ENCODE peak calls at places on chromosomes 4 and X, in four cellular contexts. U, O, P and F are unnamed samples.

GRCh38 chr4:6562931-6563901 is 11.8 kb upstream of the MAN2B2 start:
- DNase-seq in P (peak), U (no peak), O (peak), F (peak)

GRCh38 chr4:99655315-99656081 is 2.1 kb downstream of the C4orf54 start:
- DNase-seq in U (no peak), P (no peak), O (no peak), F (no peak)

GRCh38 chr4:4853371-4853823 is 6.1 kb upstream of the MSX1 start:
- DNase-seq in U (no peak), O (peak), P (no peak), F (no peak)

GRCh38 chrX:2690856-2691542 is at the start of gene CD99:
- DNase-seq in O (peak), U (peak), P (peak), F (peak)

GRCh38 chr4:71133491-71133890 is 140.0 kb downstream of the DCK start:
- DNase-seq in U (no peak), O (no peak), P (no peak), F (no peak)

GRCh38 chrX:12370444-12371089 is 232.3 kb downstream of the FRMPD4 start:
- DNase-seq in O (no peak), U (no peak), P (no peak), F (no peak)

GRCh38 chr4:140732780-140733179 is 23.4 kb downstream of the TBC1D9 start:
- DNase-seq in P (no peak), O (no peak), U (no peak), F (no peak)

GRCh38 chrX:45134775-45135174 is 65.9 kb downstream of the DIPK2B start:
- DNase-seq in U (peak), O (no peak), P (no peak), F (no peak)

GRCh38 chr4:182894681-182895275 is 22.4 kb downstream of the DCTD start:
- DNase-seq in P (no peak), O (no peak), U (no peak), F (no peak)

GRCh38 chr4:87121332-87122065 is 98.9 kb downstream of the KLHL8 start:
- DNase-seq in U (no peak), P (no peak), O (no peak), F (no peak)

GRCh38 chrX:139890991-139891700 is 41.7 kb downstream of the ATP11C start:
- DNase-seq in P (peak), O (no peak), U (no peak), F (no peak)

GRCh38 chr4:145099653-145100052 is 1.5 kb downstream of the ABCE1 start:
- DNase-seq in O (no peak), U (peak), P (no peak), F (no peak)

GRCh38 chrX:131288738-131289511 is at the start of gene IGSF1:
- DNase-seq in O (peak), U (peak), P (peak), F (peak)

DNA sequence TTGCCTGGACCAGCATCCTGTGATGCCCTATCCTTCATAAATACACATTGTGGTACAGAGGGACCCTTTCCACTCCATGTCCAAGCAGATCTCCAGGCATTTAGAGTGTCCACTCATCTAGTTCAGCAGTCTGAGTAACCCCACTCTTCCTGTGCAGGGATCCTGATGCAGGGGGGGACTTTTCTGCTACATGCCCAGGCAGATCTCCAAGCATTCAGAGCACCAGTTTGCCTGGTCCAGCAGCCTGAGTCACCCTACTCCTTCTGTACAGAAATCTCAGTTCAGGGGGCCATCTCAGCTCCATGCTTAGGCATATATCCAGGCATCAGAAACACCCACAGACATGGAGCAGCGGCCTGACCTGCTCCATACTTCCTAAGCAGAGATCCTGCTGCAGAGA is 1089.8 kb downstream of the FAT4 start:
- DNase-seq in O (no peak), U (no peak), P (no peak), F (no peak)
- TF ChIP-seq ELF4 in O (no peak), U (no peak), P (no peak), F (no peak)

GRCh38 chr4:55398966-55399365 is 3.2 kb downstream of the TMEM165 start:
- DNase-seq in U (peak), P (no peak), O (no peak), F (no peak)

GRCh38 chr4:55398461-55398860 is 2.7 kb downstream of the TMEM165 start:
- DNase-seq in O (no peak), P (no peak), U (no peak), F (no peak)

GRCh38 chr4:55396305-55397023 is 707 bp downstream of the TMEM165 start:
- DNase-seq in U (peak), P (peak), O (peak), F (peak)

GRCh38 chr4:55397024-55397520 is 1.3 kb downstream of the TMEM165 start:
- DNase-seq in P (no peak), U (no peak), O (no peak), F (no peak)

GRCh38 chr4:55397521-55398321 is 2.0 kb downstream of the TMEM165 start:
- DNase-seq in P (no peak), O (no peak), U (no peak), F (no peak)
- TF ChIP-seq ELF4 in P (peak), O (no peak), U (no peak), F (no peak)

GRCh38 chr4:108270466-108271450 is 102.0 kb upstream of the LEF1 start:
- DNase-seq in P (no peak), O (no peak), U (no peak), F (no peak)
- TF ChIP-seq ELF4 in P (no peak), O (no peak), U (no peak), F (no peak)

DNA sequence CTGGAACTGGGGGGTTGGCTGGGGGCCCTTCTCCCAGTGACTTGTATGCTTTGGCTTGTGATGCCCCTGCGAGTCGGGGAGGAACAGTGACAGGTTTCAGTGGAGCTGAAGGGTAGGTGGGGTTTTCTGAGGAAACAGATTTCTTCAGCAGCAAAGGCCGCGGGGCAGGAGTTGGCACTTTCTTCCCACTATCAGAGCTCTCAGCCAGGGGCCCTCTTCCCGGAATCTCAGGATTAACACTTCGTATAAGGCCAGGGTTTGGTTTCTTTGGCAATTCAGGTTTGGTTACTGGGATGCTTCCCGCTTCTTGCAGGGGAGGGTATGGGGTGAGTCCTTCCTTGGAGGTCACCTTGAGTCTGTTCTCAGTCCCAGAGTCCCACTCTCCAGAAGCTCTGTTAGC is 75.4 kb downstream of the RPS3A start:
- DNase-seq in P (no peak), O (no peak), U (no peak), F (no peak)
- TF ChIP-seq ELF4 in P (no peak), O (no peak), U (no peak), F (no peak)

GRCh38 chr4:32226733-32227132 is 1506.6 kb downstream of the PCDH7 start:
- DNase-seq in P (no peak), O (no peak), U (no peak), F (no peak)

GRCh38 chr4:32226201-32226600 is 1506.0 kb downstream of the PCDH7 start:
- DNase-seq in P (no peak), O (no peak), U (no peak), F (no peak)
- TF ChIP-seq ELF4 in P (no peak), O (no peak), U (no peak), F (no peak)

GRCh38 chrX:69090022-69090421 is 75.2 kb downstream of the PJA1 start:
- DNase-seq in U (no peak), O (no peak), P (no peak), F (no peak)

GRCh38 chrX:69095260-69095659 is 70.0 kb downstream of the PJA1 start:
- DNase-seq in O (no peak), P (no peak), U (no peak), F (no peak)

GRCh38 chrX:69097451-69098236 is 67.6 kb downstream of the PJA1 start:
- DNase-seq in O (no peak), U (no peak), P (no peak), F (no peak)

GRCh38 chrX:69096963-69097362 is 68.3 kb downstream of the PJA1 start:
- DNase-seq in P (no peak), O (no peak), U (no peak), F (no peak)

GRCh38 chrX:69093960-69094935 is 71.0 kb downstream of the PJA1 start:
- DNase-seq in P (peak), U (peak), O (peak), F (peak)
- TF ChIP-seq ELF4 in P (no peak), U (no peak), O (no peak), F (no peak)

GRCh38 chrX:10597871-10598270 is 22.5 kb downstream of the MID1 start:
- DNase-seq in U (peak), P (no peak), O (peak), F (peak)
- TF ChIP-seq ELF4 in U (no peak), P (no peak), O (no peak), F (no peak)

DNA sequence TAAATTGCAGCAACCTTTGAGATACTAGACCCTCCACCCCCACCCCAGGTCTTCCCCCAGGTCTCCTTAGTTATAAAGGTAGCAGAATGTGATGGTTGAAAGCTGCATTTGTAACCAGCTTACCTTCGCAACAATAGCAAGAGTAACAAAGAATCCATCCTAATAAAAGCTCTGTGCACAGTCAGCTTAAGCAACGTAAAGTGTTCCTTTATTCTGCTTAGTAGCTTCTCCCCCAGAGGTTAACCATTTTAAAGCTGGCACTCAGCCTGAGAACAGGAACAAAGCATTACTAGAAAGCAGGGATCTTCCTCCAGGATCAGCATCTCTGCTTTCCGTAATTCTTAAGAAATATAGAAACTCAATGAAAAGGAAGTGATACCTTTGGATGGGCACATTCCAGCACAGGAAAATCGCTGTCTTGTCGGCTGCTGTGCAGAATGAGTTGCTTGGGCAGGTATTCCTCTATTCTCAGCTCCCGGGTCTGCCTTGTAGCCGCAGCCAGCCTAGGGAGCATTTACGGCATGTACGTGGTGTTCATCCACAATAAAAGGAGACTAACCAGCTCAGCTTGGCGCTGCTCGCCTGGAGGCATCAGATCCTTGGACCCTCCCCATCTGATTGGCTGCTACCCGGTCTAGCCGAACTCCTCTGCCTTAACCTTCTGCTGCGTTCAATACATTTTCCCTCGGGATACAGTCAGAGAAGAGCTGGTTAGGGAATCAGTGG is 113.0 kb upstream of the TLR3 start:
- DNase-seq in P (no peak), O (peak), U (no peak), F (no peak)
- TF ChIP-seq ELF4 in P (no peak), O (no peak), U (no peak), F (no peak)

GRCh38 chr4:69936566-69936965 is 5.7 kb downstream of the CSN1S1 start:
- DNase-seq in O (no peak), P (no peak), U (no peak), F (no peak)
- TF ChIP-seq ELF4 in O (no peak), P (no peak), U (no peak), F (no peak)

GRCh38 chr4:93809773-93810172 is 18.8 kb upstream of the ATOH1 start:
- DNase-seq in U (no peak), P (no peak), O (no peak), F (no peak)

GRCh38 chr4:93810340-93810992 is 18.1 kb upstream of the ATOH1 start:
- DNase-seq in U (no peak), O (no peak), P (no peak), F (no peak)

GRCh38 chr4:93814141-93814540 is 14.4 kb upstream of the ATOH1 start:
- DNase-seq in O (no peak), U (no peak), P (no peak), F (no peak)

GRCh38 chr4:93813092-93813491 is 15.5 kb upstream of the ATOH1 start:
- DNase-seq in P (no peak), O (no peak), U (no peak), F (no peak)

DNA sequence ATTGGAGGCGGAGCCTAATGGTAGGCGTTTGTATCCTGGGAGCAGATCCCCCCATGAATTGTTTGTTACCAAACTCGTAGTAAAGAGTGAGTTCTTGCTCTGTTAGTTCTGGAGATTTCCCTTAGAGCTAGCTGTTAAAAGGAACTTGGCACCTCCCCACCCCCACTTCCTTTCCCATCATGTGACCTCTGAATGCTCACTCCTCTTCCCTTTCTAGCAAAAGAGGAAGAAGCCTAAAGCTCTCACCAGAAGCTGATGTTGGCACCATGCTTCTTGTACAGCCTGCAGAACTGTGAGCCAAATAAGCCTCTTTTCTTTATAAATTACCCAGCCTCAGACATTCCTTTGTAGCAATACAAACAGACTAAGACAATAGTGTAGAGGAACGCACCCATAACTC is 13.8 kb upstream of the ATOH1 start:
- DNase-seq in P (no peak), O (no peak), U (no peak), F (no peak)
- TF ChIP-seq ELF4 in P (no peak), O (no peak), U (no peak), F (no peak)